ENCODE peak calls at places on chromosomes 16 and 17, in nine cellular contexts. X is mucosa of descending colon, V is RWPE2, Z is nephron progenitor cell, W is GM06990, Q is cardiac muscle cell, H is osteoblast, N is adrenal gland, E is GM10248. K is an unnamed sample.

GRCh38 chr17:40330850-40331470 is 22.0 kb downstream of the RARA start:
- DNase-seq in X (peak; percentile 56), Q (no peak), V (no peak), Z (no peak), N (no peak), H (peak; percentile 62), W (no peak), E (no peak), K (no peak)

GRCh38 chr17:28841901-28842281 is 699 bp downstream of the FAM222B start:
- DNase-seq in W (no peak), X (no peak), Q (no peak), N (no peak), E (no peak), Z (no peak), V (no peak), H (peak; percentile 85), K (no peak)

GRCh38 chr16:78474762-78475161 is 375.3 kb downstream of the WWOX start:
- DNase-seq in Q (no peak), N (no peak), V (no peak), H (no peak), W (peak; percentile 56), X (no peak), E (no peak), Z (no peak), K (no peak)

GRCh38 chr17:69093279-69093789 is 32.6 kb upstream of the ABCA9 start:
- DNase-seq in N (no peak), H (no peak), Z (no peak), X (no peak), V (no peak), E (no peak), W (no peak), Q (peak; percentile 70), K (no peak)

GRCh38 chr17:82334622-82335394 is 1.2 kb upstream of the SECTM1 start:
- DNase-seq in Z (no peak), V (peak; percentile 58), H (peak; percentile 96), N (no peak), Q (peak; percentile 27), E (no peak), W (no peak), X (peak; percentile 73), K (no peak)

GRCh38 chr17:10556301-10557005 is 7.0 kb upstream of the MYH2 start:
- DNase-seq in N (no peak), Z (no peak), Q (peak; percentile 48), V (no peak), W (no peak), H (no peak), E (no peak), X (no peak), K (no peak)

GRCh38 chr16:66904846-66905632 is 13.6 kb downstream of the CDH16 start:
- DNase-seq in Z (no peak), E (no peak), X (no peak), W (no peak), N (no peak), V (peak; percentile 57), H (peak; percentile 80), Q (no peak), K (no peak)

GRCh38 chr17:28407130-28407973 is 1.3 kb upstream of the SLC46A1 start:
- DNase-seq in Q (no peak), W (no peak), Z (no peak), H (no peak), V (peak; percentile 95), E (no peak), X (no peak), N (no peak), K (no peak)

GRCh38 chr16:73414636-73415035 is 366.7 kb upstream of the ZFHX3 start:
- DNase-seq in Z (no peak), X (no peak), W (no peak), N (no peak), V (no peak), H (no peak), Q (no peak), E (no peak), K (no peak)

GRCh38 chr17:79026345-79027273 is 2.6 kb downstream of the C1QTNF1 start:
- DNase-seq in H (peak; percentile 95), V (peak; percentile 52), W (no peak), X (no peak), E (no peak), N (peak; percentile 37), Z (no peak), Q (peak; percentile 85), K (peak; percentile 82)

GRCh38 chr17:48961516-48962233 is 6.7 kb downstream of the GIP start:
- DNase-seq in Q (peak; percentile 66), W (no peak), Z (peak; percentile 38), X (no peak), N (no peak), H (peak; percentile 94), E (no peak), V (peak; percentile 72), K (peak; percentile 65)

GRCh38 chr17:71757156-71757555 is 363.7 kb upstream of the SOX9 start:
- DNase-seq in W (no peak), X (no peak), V (no peak), E (no peak), Q (no peak), Z (no peak), N (no peak), H (no peak), K (no peak)

GRCh38 chr16:84765606-84766580 is 53.9 kb upstream of the CRISPLD2 start:
- DNase-seq in W (no peak), N (no peak), H (no peak), X (no peak), Z (no peak), Q (no peak), E (no peak), V (no peak), K (no peak)

GRCh38 chr16:70438325-70438982 is 446 bp downstream of the ST3GAL2 start:
- DNase-seq in Q (peak; percentile 37), N (peak; percentile 43), V (no peak), X (peak; percentile 73), W (no peak), E (no peak), Z (no peak), H (no peak), K (no peak)

GRCh38 chr16:70434489-70435260 is 4.2 kb downstream of the ST3GAL2 start:
- DNase-seq in H (no peak), N (no peak), X (no peak), E (no peak), W (no peak), Z (no peak), Q (no peak), V (no peak), K (no peak)

GRCh38 chr16:70437017-70437581 is 1.8 kb downstream of the ST3GAL2 start:
- DNase-seq in E (no peak), X (no peak), Q (peak; percentile 94), Z (peak; percentile 76), H (peak; percentile 93), V (no peak), N (no peak), W (no peak), K (peak; percentile 72)

GRCh38 chr16:70438983-70439862 is at the start of gene ST3GAL2:
- DNase-seq in H (peak; percentile 99), X (peak; percentile 96), W (peak; percentile 95), Z (peak; percentile 96), V (peak; percentile 94), Q (peak; percentile 97), N (peak; percentile 96), E (peak; percentile 96), K (peak; percentile 81)

GRCh38 chr16:70437582-70438324 is 1.1 kb downstream of the ST3GAL2 start:
- DNase-seq in E (no peak), W (no peak), Z (no peak), Q (peak; percentile 71), N (no peak), H (peak; percentile 96), X (no peak), V (no peak), K (peak; percentile 62)
- TF ChIP-seq CTCF in E (no peak), W (no peak), Z (no peak), Q (no peak), N (no peak), H (no peak), X (no peak), V (no peak), K (no peak)

GRCh38 chr16:35431829-35432663 is 1972.6 kb downstream of the TP53TG3F start:
- DNase-seq in Q (no peak), W (no peak), H (no peak), Z (no peak), V (no peak), N (no peak), E (no peak), X (no peak), K (no peak)
- TF ChIP-seq CTCF in Q (no peak), W (peak; percentile 75), H (no peak), Z (peak; percentile 9), V (peak; percentile 43), N (peak; percentile 25), E (peak; percentile 36), X (no peak), K (peak; percentile 76)

DNA sequence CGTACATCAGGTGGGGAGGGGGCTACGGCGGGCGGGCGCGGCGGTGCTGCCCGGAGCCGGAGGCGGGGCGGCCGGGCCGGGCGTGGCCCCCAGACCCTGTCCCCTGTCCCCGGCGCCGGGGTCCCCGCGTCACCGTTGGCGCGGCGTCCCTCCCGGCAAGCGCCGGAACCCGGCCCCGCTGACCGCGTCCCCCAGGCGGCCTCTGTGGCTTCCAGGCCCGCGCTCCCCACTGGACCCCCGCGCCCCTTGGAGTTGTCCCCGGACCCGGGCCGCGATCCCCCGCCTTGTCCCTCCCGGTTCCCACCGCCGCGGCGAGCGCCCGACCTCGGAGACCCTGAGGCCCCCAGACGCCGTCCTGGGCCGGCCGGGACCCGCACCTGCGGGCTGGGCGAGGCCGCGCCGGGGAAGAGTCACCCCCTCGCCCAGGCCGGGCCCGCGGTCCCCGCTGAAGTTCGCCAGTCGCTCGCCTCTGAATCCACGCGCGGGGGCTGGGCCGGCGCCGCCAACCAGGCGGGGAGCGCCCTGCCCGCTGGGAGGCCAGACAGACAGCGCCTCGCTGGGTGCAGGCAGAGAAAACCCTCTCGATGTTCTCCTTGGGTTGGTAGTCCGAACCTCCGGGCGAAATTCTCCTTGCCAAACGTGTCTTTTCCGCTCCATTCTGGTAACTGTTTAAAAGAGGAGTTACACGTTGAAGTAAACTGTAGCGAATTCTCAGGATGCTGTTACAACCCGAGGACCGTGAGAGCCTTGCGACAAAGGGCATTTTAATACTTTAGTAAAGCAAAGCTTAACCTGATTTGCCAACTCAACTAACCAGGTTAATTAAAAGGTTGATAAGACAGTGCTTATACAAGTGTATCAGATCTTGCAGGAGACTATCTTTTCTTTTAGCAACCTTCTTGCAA is 761 bp downstream of the GAN start:
- DNase-seq in V (peak; percentile 64), Z (peak; percentile 60), Q (peak; percentile 61), E (peak; percentile 64), H (peak; percentile 87), X (peak; percentile 75), N (peak; percentile 66), W (peak; percentile 59), K (peak; percentile 50)
- TF ChIP-seq CTCF in V (no peak), Z (no peak), Q (peak; percentile 11), E (no peak), H (no peak), X (no peak), N (no peak), W (peak; percentile 9), K (peak; percentile 30)

GRCh38 chr16:62190426-62190825 is 154.2 kb upstream of the CDH8 start:
- DNase-seq in Z (peak; percentile 12), W (no peak), N (no peak), X (no peak), H (no peak), E (no peak), V (no peak), Q (peak; percentile 0), K (no peak)
- TF ChIP-seq CTCF in Z (peak; percentile 81), W (peak; percentile 32), N (peak; percentile 45), X (no peak), H (no peak), E (peak; percentile 15), V (peak; percentile 66), Q (no peak), K (peak; percentile 22)

GRCh38 chr17:39009471-39010085 is 42.4 kb upstream of the FBXO47 start:
- DNase-seq in Q (no peak), X (no peak), E (no peak), W (no peak), Z (no peak), V (no peak), H (no peak), N (no peak), K (no peak)
- TF ChIP-seq CTCF in Q (no peak), X (no peak), E (no peak), W (no peak), Z (no peak), V (no peak), H (no peak), N (no peak), K (no peak)